ENCODE peak calls at places on chromosomes 4 and X, in ten cellular contexts. W is GM12865; G is OCI-LY7; I is CD4-positive, alpha-beta T cell; V is stomach; F is body of pancreas; Q is GM20000; Y is HFF-Myc; D is prostate gland; T is cardiac muscle cell. J is an unnamed sample.

GRCh38 chr4:125702406-125702805 is 387.7 kb downstream of the FAT4 start:
- DNase-seq in Q (no peak), G (no peak), Y (no peak), V (no peak), D (no peak), W (no peak), F (no peak), T (no peak), I (no peak), J (no peak)

GRCh38 chrX:68647156-68647957 is at the start of gene STARD8:
- DNase-seq in Q (no peak), D (no peak), F (peak), W (no peak), Y (no peak), G (no peak), T (peak), V (peak), I (no peak), J (no peak)

GRCh38 chr4:174120446-174121142 is 162.9 kb downstream of the FBXO8 start:
- DNase-seq in Y (peak), I (no peak), D (no peak), V (no peak), Q (peak), T (peak), W (peak), G (peak), F (peak), J (peak)

GRCh38 chrX:68717196-68717595 is 69.7 kb downstream of the STARD8 start:
- DNase-seq in F (no peak), D (no peak), V (peak), G (no peak), Q (no peak), W (no peak), Y (no peak), T (no peak), I (no peak), J (no peak)

GRCh38 chrX:149504226-149504914 is 736 bp downstream of the IDS start:
- DNase-seq in Y (no peak), W (peak), V (no peak), D (no peak), T (no peak), I (peak), Q (peak), G (peak), F (no peak), J (peak)

GRCh38 chr4:24664956-24665355 is 80.6 kb upstream of the DHX15 start:
- DNase-seq in D (no peak), G (no peak), F (no peak), Q (no peak), V (no peak), I (no peak), T (no peak), W (no peak), Y (no peak), J (no peak)

GRCh38 chr4:109046549-109047171 is 255.8 kb downstream of the COL25A1 start:
- DNase-seq in F (no peak), D (no peak), V (no peak), I (no peak), Q (no peak), T (no peak), Y (no peak), G (no peak), W (no peak), J (no peak)

GRCh38 chr4:183758006-183758734 is 99.1 kb downstream of the TRAPPC11 start:
- DNase-seq in Y (no peak), I (no peak), V (no peak), D (peak), Q (no peak), G (no peak), T (no peak), F (peak), W (no peak), J (no peak)

GRCh38 chr4:85128246-85129204 is 162.0 kb upstream of the WDFY3 start:
- DNase-seq in W (no peak), T (no peak), F (no peak), Q (no peak), G (no peak), Y (no peak), I (no peak), V (no peak), D (no peak), J (no peak)

GRCh38 chr4:20284990-20285389 is 33.3 kb downstream of the SLIT2 start:
- DNase-seq in V (no peak), G (no peak), Q (no peak), D (no peak), Y (no peak), F (no peak), T (no peak), I (no peak), W (no peak), J (no peak)

GRCh38 chrX:118974088-118974907 is at the start of gene LONRF3:
- DNase-seq in Q (peak), D (peak), V (peak), Y (no peak), W (no peak), G (peak), T (peak), I (peak), F (peak), J (peak)

GRCh38 chrX:30215357-30215843 is at the start of gene MAGEB2:
- DNase-seq in D (no peak), W (no peak), Q (no peak), F (no peak), G (no peak), I (no peak), T (no peak), V (no peak), Y (no peak), J (no peak)

GRCh38 chr4:72427022-72427421 is 142.0 kb downstream of the ADAMTS3 start:
- DNase-seq in Y (no peak), T (no peak), V (no peak), I (no peak), Q (no peak), G (no peak), D (no peak), F (no peak), W (no peak), J (no peak)

GRCh38 chr4:133152330-133152791 is 3.3 kb downstream of the PCDH10 start:
- DNase-seq in G (no peak), D (no peak), Q (peak), F (no peak), I (no peak), T (peak), V (no peak), W (no peak), Y (no peak), J (no peak)

GRCh38 chrX:132171478-132171877 is 43.7 kb upstream of the FRMD7 start:
- DNase-seq in V (no peak), W (peak), T (no peak), Q (no peak), I (no peak), Y (no peak), F (no peak), G (peak), D (no peak), J (no peak)

GRCh38 chrX:65723706-65724105 is 56.3 kb downstream of the MSN start:
- DNase-seq in W (peak), D (no peak), Y (no peak), V (no peak), G (no peak), T (no peak), F (no peak), I (peak), Q (peak), J (peak)

GRCh38 chr4:123804171-123804721 is 407.7 kb downstream of the SPRY1 start:
- DNase-seq in I (no peak), Y (no peak), G (no peak), W (no peak), Q (no peak), D (no peak), F (no peak), T (no peak), V (no peak), J (no peak)

GRCh38 chr4:16516796-16517413 is 290.6 kb upstream of the TAPT1 start:
- DNase-seq in T (peak), F (peak), Q (no peak), V (peak), Y (peak), W (peak), G (no peak), I (no peak), D (peak), J (no peak)
- TF ChIP-seq CTCF in T (peak), F (peak), Q (no peak), V (no peak), Y (peak), W (no peak), G (no peak), I (no peak), D (peak), J (no peak)

GRCh38 chr4:25970691-25971427 is 56.8 kb downstream of the SMIM20 start:
- DNase-seq in Y (no peak), F (peak), T (no peak), D (no peak), I (no peak), V (no peak), W (no peak), G (no peak), Q (no peak), J (no peak)

GRCh38 chr4:25969374-25969773 is 55.4 kb downstream of the SMIM20 start:
- DNase-seq in D (no peak), V (no peak), F (no peak), W (no peak), T (no peak), Q (no peak), I (no peak), Y (no peak), G (no peak), J (no peak)

GRCh38 chr4:25970241-25970675 is 56.2 kb downstream of the SMIM20 start:
- DNase-seq in D (no peak), V (no peak), Y (no peak), I (no peak), G (peak), W (peak), F (peak), Q (peak), T (no peak), J (peak)

GRCh38 chr4:25966171-25966570 is 52.2 kb downstream of the SMIM20 start:
- DNase-seq in Y (no peak), D (no peak), G (no peak), Q (no peak), W (no peak), V (no peak), I (no peak), F (no peak), T (no peak), J (no peak)

GRCh38 chr4:25965629-25966028 is 51.6 kb downstream of the SMIM20 start:
- DNase-seq in F (no peak), I (no peak), Y (no peak), T (no peak), V (no peak), D (no peak), G (no peak), Q (no peak), W (no peak), J (no peak)
- TF ChIP-seq CTCF in F (no peak), I (no peak), Y (no peak), T (no peak), V (no peak), D (no peak), G (no peak), Q (no peak), W (no peak), J (no peak)

GRCh38 chrX:40085086-40085551 is 12.6 kb downstream of the BCOR start:
- DNase-seq in D (peak), T (no peak), V (no peak), I (no peak), W (no peak), G (no peak), Q (no peak), Y (no peak), F (peak), J (no peak)
- TF ChIP-seq CTCF in D (no peak), T (no peak), V (no peak), I (no peak), W (no peak), G (no peak), Q (no peak), Y (no peak), F (no peak), J (no peak)

GRCh38 chr4:17786567-17786966 is 5.1 kb upstream of the FAM184B start:
- DNase-seq in Q (no peak), G (peak), F (no peak), V (no peak), Y (no peak), W (no peak), T (no peak), I (no peak), D (no peak), J (no peak)

GRCh38 chr4:17788956-17789355 is 7.5 kb upstream of the FAM184B start:
- DNase-seq in D (no peak), Y (no peak), W (no peak), Q (no peak), G (no peak), F (no peak), I (no peak), V (no peak), T (no peak), J (no peak)

GRCh38 chr4:17787315-17787714 is 5.9 kb upstream of the FAM184B start:
- DNase-seq in G (no peak), I (no peak), Y (no peak), W (no peak), D (no peak), Q (no peak), F (no peak), V (no peak), T (no peak), J (no peak)

GRCh38 chr4:17781831-17782287 is 438 bp upstream of the FAM184B start:
- DNase-seq in W (no peak), Q (no peak), G (no peak), I (no peak), F (no peak), Y (no peak), V (no peak), T (peak), D (no peak), J (no peak)

GRCh38 chr4:17785858-17786257 is 4.4 kb upstream of the FAM184B start:
- DNase-seq in G (no peak), D (no peak), Y (no peak), T (no peak), F (no peak), V (no peak), Q (no peak), W (no peak), I (no peak), J (no peak)
- TF ChIP-seq CTCF in G (peak), D (no peak), Y (no peak), T (no peak), F (no peak), V (no peak), Q (no peak), W (no peak), I (no peak), J (no peak)

GRCh38 chr4:12674184-12674583 is 810.0 kb downstream of the RAB28 start:
- DNase-seq in V (no peak), Q (no peak), W (no peak), I (no peak), D (no peak), F (no peak), T (no peak), Y (no peak), G (no peak), J (no peak)

GRCh38 chr4:12679217-12679616 is 804.9 kb downstream of the RAB28 start:
- DNase-seq in G (peak), Y (no peak), D (no peak), Q (peak), T (peak), W (no peak), F (no peak), I (no peak), V (no peak), J (peak)
- TF ChIP-seq CTCF in G (peak), Y (no peak), D (no peak), Q (no peak), T (peak), W (peak), F (no peak), I (no peak), V (no peak), J (peak)

DNA sequence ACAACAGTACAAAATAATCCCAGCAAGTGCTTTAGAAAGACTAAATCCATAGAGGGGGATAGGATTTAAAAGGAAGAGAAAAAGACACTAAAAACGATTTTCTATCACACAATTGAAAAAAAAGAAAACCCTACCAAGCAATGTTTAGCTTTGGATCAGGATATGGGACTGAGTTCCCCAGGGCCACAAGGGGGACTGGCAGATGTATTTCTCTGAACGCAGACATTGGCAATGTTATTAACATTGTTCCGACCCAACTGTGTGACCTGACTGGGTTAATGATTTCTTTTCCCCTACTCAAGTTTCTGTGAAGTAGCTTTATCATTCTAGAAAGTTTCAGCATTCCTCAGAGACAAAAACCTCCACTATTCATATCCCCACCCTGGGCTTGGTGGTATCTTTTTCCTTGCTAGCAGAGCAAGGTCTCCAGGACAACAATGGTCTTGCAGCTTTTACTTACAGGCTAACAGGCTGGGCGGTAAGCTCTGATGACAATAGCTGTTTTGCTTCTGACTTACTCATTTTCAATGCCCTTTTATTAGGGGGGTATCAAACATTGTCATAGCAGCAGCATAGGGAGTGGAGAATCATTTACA is 25.8 kb downstream of the SLC7A11 start:
- DNase-seq in W (no peak), Y (no peak), F (no peak), G (no peak), D (no peak), Q (no peak), V (no peak), I (no peak), T (no peak), J (no peak)
- TF ChIP-seq CTCF in W (no peak), Y (no peak), F (no peak), G (no peak), D (no peak), Q (no peak), V (no peak), I (no peak), T (no peak), J (no peak)

GRCh38 chr4:37138019-37138653 is 106.4 kb upstream of the NWD2 start:
- DNase-seq in Y (no peak), G (no peak), V (no peak), F (no peak), D (no peak), Q (peak), I (no peak), T (no peak), W (peak), J (peak)

GRCh38 chr4:37130465-37130864 is 114.1 kb upstream of the NWD2 start:
- DNase-seq in V (no peak), Q (no peak), I (no peak), T (no peak), D (no peak), W (no peak), F (no peak), Y (no peak), G (no peak), J (no peak)

GRCh38 chr4:37132351-37132989 is 112.1 kb upstream of the NWD2 start:
- DNase-seq in Y (no peak), D (no peak), W (no peak), I (no peak), Q (no peak), T (no peak), G (no peak), V (no peak), F (no peak), J (no peak)
- TF ChIP-seq CTCF in Y (no peak), D (no peak), W (no peak), I (no peak), Q (no peak), T (no peak), G (peak), V (no peak), F (no peak), J (no peak)

GRCh38 chrX:103488332-103488731 is 31.0 kb downstream of the RAB40A start:
- DNase-seq in V (no peak), T (peak), Y (no peak), G (peak), I (no peak), D (no peak), F (no peak), Q (no peak), W (no peak), J (no peak)
- TF ChIP-seq CTCF in V (no peak), T (peak), Y (peak), G (peak), I (peak), D (no peak), F (peak), Q (no peak), W (no peak), J (no peak)

J was measured in GM13976.